ENCODE peak calls at places on chromosome 19, in five cellular contexts. E, U, S, O and Q are unnamed samples. For H3K4me1, the result is how much of the 10 kb centered on the place peaks cover.

GRCh38 chr19:19303411-19303810 is 16.9 kb downstream of the SUGP1 start:
- DNase-seq in E (no peak), U (no peak), S (no peak), O (no peak), Q (no peak)

GRCh38 chr19:58538257-58539168 is 5.4 kb upstream of the TRIM28 start:
- DNase-seq in E (no peak), U (no peak), S (no peak), O (no peak), Q (no peak)

GRCh38 chr19:49149652-49150105 is 5.5 kb downstream of the HRC start:
- DNase-seq in E (peak), U (peak), S (peak), O (peak), Q (no peak)

GRCh38 chr19:33063356-33064116 is 1.2 kb downstream of the RHPN2 start:
- DNase-seq in E (peak), U (no peak), S (peak), O (peak), Q (peak)

GRCh38 chr19:36003284-36003683 is 5.3 kb downstream of the SYNE4 start:
- DNase-seq in E (no peak), U (no peak), S (no peak), O (no peak), Q (no peak)

GRCh38 chr19:30731596-30731995 is 359.4 kb downstream of the ZNF536 start:
- DNase-seq in E (no peak), U (no peak), S (no peak), O (no peak), Q (no peak)

GRCh38 chr19:2324220-2324948 is 4.0 kb downstream of the LSM7 start:
- DNase-seq in E (no peak), U (no peak), S (no peak), O (no peak), Q (peak)

GRCh38 chr19:34461375-34462100 is 20.0 kb upstream of the WTIP start:
- DNase-seq in E (no peak), U (no peak), S (no peak), O (no peak), Q (no peak)

GRCh38 chr19:48543121-48543710 is 8.8 kb upstream of the SULT2B1 start:
- DNase-seq in E (peak), U (no peak), S (no peak), O (peak), Q (peak)

GRCh38 chr19:17073869-17074627 is 1.2 kb downstream of the HAUS8 start:
- DNase-seq in E (peak), U (peak), S (no peak), O (no peak), Q (no peak)

GRCh38 chr19:38977445-38978314 is 2.1 kb upstream of the FBXO17 start:
- DNase-seq in E (no peak), U (no peak), S (no peak), O (no peak), Q (no peak)

GRCh38 chr19:19062454-19063182 is 1.2 kb upstream of the SLC25A42 start:
- DNase-seq in E (no peak), U (no peak), S (no peak), O (no peak), Q (no peak)

GRCh38 chr19:7509625-7510024 is 6.3 kb upstream of the ZNF358 start:
- DNase-seq in E (no peak), U (no peak), S (no peak), O (no peak), Q (no peak)

GRCh38 chr19:57434386-57435061 is 601 bp upstream of the ZNF749 start:
- DNase-seq in E (no peak), U (no peak), S (no peak), O (no peak), Q (no peak)

GRCh38 chr19:43560687-43561086 is 14.6 kb downstream of the XRCC1 start:
- DNase-seq in E (no peak), U (peak), S (no peak), O (no peak), Q (no peak)

GRCh38 chr19:49954092-49954825 is 6.7 kb downstream of the SIGLEC11 start:
- DNase-seq in E (no peak), U (no peak), S (no peak), O (peak), Q (no peak)

GRCh38 chr19:13987101-13987890 is 18.8 kb downstream of the RFX1 start:
- DNase-seq in E (no peak), U (no peak), S (peak), O (peak), Q (no peak)
- H3K27ac ChIP-seq in E (peak), U (no peak), S (peak), O (peak), Q (peak)

GRCh38 chr19:1102407-1103106 is 1.2 kb upstream of the GPX4 start:
- DNase-seq in E (peak), U (no peak), S (no peak), O (peak), Q (no peak)

GRCh38 chr19:1098177-1099051 is 3.2 kb upstream of the POLR2E start:
- DNase-seq in E (peak), U (no peak), S (no peak), O (no peak), Q (peak)

GRCh38 chr19:1103691-1104451 is at the start of gene GPX4:
- DNase-seq in E (peak), U (peak), S (peak), O (peak), Q (peak)

GRCh38 chr19:1104452-1105216 is 840 bp downstream of the GPX4 start:
- DNase-seq in E (peak), U (peak), S (peak), O (peak), Q (peak)

DNA sequence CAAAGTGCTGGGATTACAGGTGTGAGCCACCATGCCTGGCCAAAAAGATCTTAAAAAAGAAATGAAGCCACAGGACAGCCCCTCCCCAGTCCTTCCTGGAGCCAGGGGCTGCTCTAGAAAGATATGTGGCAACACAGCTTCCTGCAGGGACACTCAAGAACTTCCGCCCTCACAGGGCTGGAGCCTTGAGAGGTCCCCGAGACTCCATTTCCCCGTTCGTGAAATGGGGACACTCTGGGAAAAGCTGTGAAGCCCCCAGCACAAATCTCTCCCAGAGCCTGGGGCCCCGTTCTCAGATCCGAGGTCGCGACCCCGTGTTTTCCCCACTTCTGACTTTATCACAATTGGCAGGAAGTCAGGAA is 2.5 kb upstream of the GPX4 start:
- DNase-seq in E (peak), U (no peak), S (peak), O (peak), Q (no peak)
- H3K4me1 ChIP-seq in E (half or more), U (under half), S (under half), O (under half), Q (under half)

DNA sequence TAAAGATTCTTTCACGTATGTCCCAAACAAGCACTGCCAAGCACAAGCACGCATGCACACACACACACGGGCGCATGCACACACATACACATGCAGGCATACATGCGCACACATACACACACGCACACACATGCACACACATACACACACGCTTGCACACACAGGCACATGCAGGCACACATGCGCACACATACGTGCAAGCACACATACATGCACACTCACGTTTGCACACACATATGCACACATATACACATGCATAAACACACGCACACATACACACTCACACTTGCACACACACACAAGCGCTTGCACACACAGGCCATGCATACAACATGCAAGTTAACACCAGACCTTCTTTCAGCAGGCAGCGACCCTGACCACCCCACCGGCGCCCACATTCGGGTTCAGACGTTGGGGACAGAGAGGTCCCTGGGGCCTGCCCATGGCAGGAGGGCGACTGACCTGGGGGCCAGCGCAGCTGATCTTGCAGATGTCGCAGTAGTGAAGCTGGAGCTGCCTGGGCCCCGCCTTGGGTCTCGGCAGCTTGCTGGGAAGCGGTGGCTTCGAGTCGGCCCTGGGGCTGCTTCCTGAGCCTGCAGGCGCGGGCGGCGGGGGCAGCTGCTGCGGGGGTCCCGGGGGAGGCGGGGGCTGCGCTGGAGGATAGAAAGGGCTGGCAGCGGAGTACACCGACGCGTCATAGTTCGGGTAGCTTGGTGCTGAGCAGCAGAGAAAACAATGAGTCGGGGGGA is 37.8 kb downstream of the ZFR2 start:
- DNase-seq in E (no peak), U (no peak), S (no peak), O (no peak), Q (no peak)
- TF ChIP-seq POLR2A in E (no peak), U (no peak), S (no peak), O (no peak), Q (no peak)

GRCh38 chr19:14478113-14478545 is 3.0 kb upstream of the PTGER1 start:
- DNase-seq in E (no peak), U (no peak), S (no peak), O (no peak), Q (no peak)

GRCh38 chr19:14477417-14478112 is 2.4 kb upstream of the PTGER1 start:
- DNase-seq in E (no peak), U (no peak), S (peak), O (no peak), Q (no peak)

GRCh38 chr19:14476307-14476662 is 1.1 kb upstream of the PTGER1 start:
- DNase-seq in E (no peak), U (no peak), S (no peak), O (no peak), Q (no peak)

GRCh38 chr19:14475251-14476073 is at the start of gene PTGER1:
- DNase-seq in E (no peak), U (peak), S (no peak), O (no peak), Q (no peak)

GRCh38 chr19:14476663-14477401 is 1.7 kb upstream of the PTGER1 start:
- DNase-seq in E (peak), U (peak), S (no peak), O (no peak), Q (peak)
- H3K27ac ChIP-seq in E (no peak), U (no peak), S (no peak), O (no peak), Q (no peak)

GRCh38 chr19:5951338-5951861 is 26.5 kb downstream of the RANBP3 start:
- DNase-seq in E (no peak), U (no peak), S (no peak), O (no peak), Q (no peak)
- H3K4me1 ChIP-seq in E (half or more), U (under half), S (half or more), O (half or more), Q (half or more)

GRCh38 chr19:4064551-4065260 is 2.0 kb downstream of the ZBTB7A start:
- DNase-seq in E (peak), U (peak), S (peak), O (peak), Q (peak)

GRCh38 chr19:4064073-4064550 is 2.6 kb downstream of the ZBTB7A start:
- DNase-seq in E (peak), U (no peak), S (no peak), O (peak), Q (no peak)

GRCh38 chr19:4066176-4066606 is 508 bp downstream of the ZBTB7A start:
- DNase-seq in E (peak), U (no peak), S (peak), O (no peak), Q (peak)

GRCh38 chr19:4066682-4067395 is at the start of gene ZBTB7A:
- DNase-seq in E (peak), U (no peak), S (peak), O (peak), Q (peak)

DNA sequence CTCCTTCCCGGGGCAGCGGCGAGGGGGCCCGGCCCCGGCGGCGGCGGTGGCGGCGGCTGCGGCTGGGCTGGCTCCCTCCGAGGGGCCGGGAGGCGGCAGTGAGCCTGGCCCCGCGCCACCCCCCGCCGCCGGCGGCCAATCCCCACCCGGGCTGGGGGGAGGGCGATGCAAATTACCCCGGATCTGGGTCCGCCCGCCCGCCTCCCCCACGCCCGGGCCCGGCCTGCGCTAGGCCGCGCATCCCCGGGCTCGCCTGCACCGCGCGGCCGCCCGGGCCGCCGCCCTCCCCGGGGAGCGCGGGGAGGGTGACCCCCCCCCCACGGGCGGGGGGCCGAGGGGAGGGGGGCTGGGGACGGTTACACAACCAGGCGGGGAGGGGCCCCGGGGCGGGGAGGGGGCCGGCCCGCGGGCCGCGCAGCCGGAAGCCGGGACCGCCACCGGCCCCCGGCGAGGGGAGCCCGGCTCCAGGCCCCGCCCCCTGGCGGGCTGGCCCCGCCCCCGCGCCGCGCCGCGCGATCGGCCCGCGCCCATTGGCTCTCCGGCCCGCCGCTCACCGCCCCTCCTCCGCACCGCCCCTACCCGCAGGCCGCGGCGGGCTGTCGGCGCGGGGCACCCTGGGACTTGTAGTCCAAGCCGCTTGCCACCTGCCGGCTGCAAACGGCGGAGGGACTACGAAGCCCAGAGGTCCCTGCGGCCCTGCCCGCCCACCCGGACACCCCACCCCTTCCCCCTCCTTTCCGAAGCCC is 1.1 kb downstream of the ZBTB7A start:
- DNase-seq in E (peak), U (peak), S (peak), O (peak), Q (peak)
- TF ChIP-seq POLR2A in E (no peak), U (no peak), S (no peak), O (no peak), Q (no peak)